ENCODE peak calls at places on chromosomes 2 and 18, in ten cellular contexts. One of them, this sample, is unnamed.

GRCh38 chr2:209495855-209496585 is 72.2 kb downstream of the MAP2 start:
- DNase-seq in MM.1S: no peak
- DNase-seq in glutamatergic neuron: no peak
- DNase-seq in esophagus squamous epithelium: no peak
- DNase-seq in tibial nerve: no peak
- DNase-seq in transverse colon: no peak
- DNase-seq in psoas muscle: no peak
- DNase-seq in dorsolateral prefrontal cortex: no peak
- DNase-seq in coronary artery: no peak
- DNase-seq in CD4-positive, alpha-beta T cell: no peak
- DNase-seq in this sample: no peak

GRCh38 chr18:39846277-39846676 is 2108.8 kb upstream of the PIK3C3 start:
- DNase-seq in MM.1S: no peak
- DNase-seq in glutamatergic neuron: peak; percentile 24
- DNase-seq in esophagus squamous epithelium: no peak
- DNase-seq in tibial nerve: no peak
- DNase-seq in transverse colon: no peak
- DNase-seq in psoas muscle: no peak
- DNase-seq in dorsolateral prefrontal cortex: no peak
- DNase-seq in coronary artery: no peak
- DNase-seq in CD4-positive, alpha-beta T cell: no peak
- DNase-seq in this sample: no peak

GRCh38 chr2:218878941-218879761 is 1.5 kb upstream of the WNT10A start:
- DNase-seq in MM.1S: peak; percentile 80
- DNase-seq in glutamatergic neuron: peak; percentile 64
- DNase-seq in esophagus squamous epithelium: no peak
- DNase-seq in tibial nerve: no peak
- DNase-seq in transverse colon: peak; percentile 59
- DNase-seq in psoas muscle: peak; percentile 33
- DNase-seq in dorsolateral prefrontal cortex: no peak
- DNase-seq in coronary artery: no peak
- DNase-seq in CD4-positive, alpha-beta T cell: no peak
- DNase-seq in this sample: no peak

GRCh38 chr2:20650880-20651730 is at the start of gene HS1BP3:
- DNase-seq in MM.1S: peak; percentile 89
- DNase-seq in glutamatergic neuron: peak; percentile 90
- DNase-seq in esophagus squamous epithelium: peak; percentile 44
- DNase-seq in tibial nerve: peak; percentile 74
- DNase-seq in transverse colon: peak; percentile 91
- DNase-seq in psoas muscle: peak; percentile 93
- DNase-seq in dorsolateral prefrontal cortex: peak; percentile 87
- DNase-seq in coronary artery: peak; percentile 88
- DNase-seq in CD4-positive, alpha-beta T cell: peak; percentile 79
- DNase-seq in this sample: peak; percentile 99

GRCh38 chr2:217800433-217801114 is 202.2 kb downstream of the TNS1 start:
- DNase-seq in MM.1S: no peak
- DNase-seq in glutamatergic neuron: no peak
- DNase-seq in esophagus squamous epithelium: no peak
- DNase-seq in tibial nerve: no peak
- DNase-seq in transverse colon: no peak
- DNase-seq in psoas muscle: peak; percentile 52
- DNase-seq in dorsolateral prefrontal cortex: no peak
- DNase-seq in coronary artery: peak; percentile 75
- DNase-seq in CD4-positive, alpha-beta T cell: no peak
- DNase-seq in this sample: no peak

GRCh38 chr2:129802290-129802689 is 177.2 kb upstream of the RAB6C start:
- DNase-seq in MM.1S: no peak
- DNase-seq in glutamatergic neuron: no peak
- DNase-seq in esophagus squamous epithelium: no peak
- DNase-seq in tibial nerve: no peak
- DNase-seq in transverse colon: no peak
- DNase-seq in psoas muscle: no peak
- DNase-seq in dorsolateral prefrontal cortex: no peak
- DNase-seq in coronary artery: peak; percentile 40
- DNase-seq in CD4-positive, alpha-beta T cell: no peak
- DNase-seq in this sample: no peak

GRCh38 chr2:236882931-236883330 is 202.8 kb upstream of the COPS8 start:
- DNase-seq in MM.1S: no peak
- DNase-seq in glutamatergic neuron: no peak
- DNase-seq in esophagus squamous epithelium: no peak
- DNase-seq in tibial nerve: no peak
- DNase-seq in transverse colon: no peak
- DNase-seq in psoas muscle: no peak
- DNase-seq in dorsolateral prefrontal cortex: no peak
- DNase-seq in coronary artery: no peak
- DNase-seq in CD4-positive, alpha-beta T cell: no peak
- DNase-seq in this sample: no peak

GRCh38 chr18:23585007-23585871 is 1.1 kb downstream of the NPC1 start:
- DNase-seq in MM.1S: peak; percentile 30
- DNase-seq in glutamatergic neuron: no peak
- DNase-seq in esophagus squamous epithelium: no peak
- DNase-seq in tibial nerve: no peak
- DNase-seq in transverse colon: peak; percentile 13
- DNase-seq in psoas muscle: no peak
- DNase-seq in dorsolateral prefrontal cortex: no peak
- DNase-seq in coronary artery: no peak
- DNase-seq in CD4-positive, alpha-beta T cell: no peak
- DNase-seq in this sample: peak; percentile 56

GRCh38 chr2:20609349-20609994 is 41.4 kb downstream of the HS1BP3 start:
- DNase-seq in MM.1S: no peak
- DNase-seq in glutamatergic neuron: peak; percentile 2
- DNase-seq in esophagus squamous epithelium: no peak
- DNase-seq in tibial nerve: peak; percentile 13
- DNase-seq in transverse colon: peak; percentile 42
- DNase-seq in psoas muscle: peak; percentile 64
- DNase-seq in dorsolateral prefrontal cortex: peak; percentile 24
- DNase-seq in coronary artery: peak; percentile 73
- DNase-seq in CD4-positive, alpha-beta T cell: no peak
- DNase-seq in this sample: no peak

GRCh38 chr2:20343128-20343527 is 7.5 kb downstream of the PUM2 start:
- DNase-seq in MM.1S: no peak
- DNase-seq in glutamatergic neuron: no peak
- DNase-seq in esophagus squamous epithelium: no peak
- DNase-seq in tibial nerve: no peak
- DNase-seq in transverse colon: no peak
- DNase-seq in psoas muscle: no peak
- DNase-seq in dorsolateral prefrontal cortex: no peak
- DNase-seq in coronary artery: no peak
- DNase-seq in CD4-positive, alpha-beta T cell: no peak
- DNase-seq in this sample: no peak

DNA sequence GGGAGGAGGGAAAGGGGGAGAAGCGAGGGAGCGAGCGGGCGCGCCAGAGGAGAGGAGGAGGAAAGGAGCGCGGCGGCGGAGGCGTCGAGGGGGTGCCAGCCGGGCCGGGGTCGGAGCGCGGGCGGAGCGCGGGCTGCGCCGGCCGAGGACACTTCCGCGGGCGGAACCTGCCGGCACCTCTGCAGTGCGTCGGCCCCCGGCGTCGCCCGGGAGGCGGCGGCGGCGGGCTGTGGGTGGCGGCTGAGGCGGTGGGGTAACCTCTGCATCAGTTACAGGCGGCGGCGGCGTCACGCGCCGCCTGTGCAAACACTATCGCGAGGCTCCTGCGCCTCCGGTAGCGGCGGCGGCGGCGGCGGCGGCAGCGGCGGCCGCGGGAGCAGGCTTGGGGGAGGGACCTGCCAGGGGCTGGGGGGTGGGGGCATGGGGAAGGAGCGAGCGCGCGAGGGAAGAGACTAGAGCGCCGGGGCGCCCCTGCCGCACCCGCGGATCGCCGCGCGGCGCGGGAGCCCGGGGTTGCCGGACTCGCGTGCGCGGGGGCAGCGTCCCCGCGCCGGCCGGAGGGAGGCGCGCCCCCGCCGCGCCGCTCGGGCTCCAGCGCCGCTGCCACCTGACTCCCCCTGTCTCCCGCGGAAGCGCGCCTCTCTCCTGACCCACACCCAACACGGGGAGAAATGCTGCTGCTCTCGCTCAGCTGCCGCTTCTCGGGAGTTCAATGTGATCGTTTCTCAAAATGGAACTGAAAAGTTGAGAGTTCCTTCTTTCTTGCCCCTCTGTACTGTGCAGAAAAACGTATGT is at the start of gene TLK1:
- DNase-seq in MM.1S: peak; percentile 78
- DNase-seq in glutamatergic neuron: peak; percentile 73
- DNase-seq in esophagus squamous epithelium: peak; percentile 7
- DNase-seq in tibial nerve: peak; percentile 40
- DNase-seq in transverse colon: peak; percentile 83
- DNase-seq in psoas muscle: peak; percentile 87
- DNase-seq in dorsolateral prefrontal cortex: peak; percentile 81
- DNase-seq in coronary artery: peak; percentile 80
- DNase-seq in CD4-positive, alpha-beta T cell: peak; percentile 63
- DNase-seq in this sample: peak; percentile 91
- TF ChIP-seq CTCF in MM.1S: no peak
- TF ChIP-seq CTCF in glutamatergic neuron: no peak
- TF ChIP-seq CTCF in esophagus squamous epithelium: no peak
- TF ChIP-seq CTCF in tibial nerve: no peak
- TF ChIP-seq CTCF in transverse colon: no peak
- TF ChIP-seq CTCF in psoas muscle: no peak
- TF ChIP-seq CTCF in dorsolateral prefrontal cortex: no peak
- TF ChIP-seq CTCF in coronary artery: no peak
- TF ChIP-seq CTCF in CD4-positive, alpha-beta T cell: no peak
- TF ChIP-seq CTCF in this sample: peak; percentile 10

GRCh38 chr2:237968048-237968862 is 1.4 kb downstream of the UBE2F start:
- DNase-seq in MM.1S: peak; percentile 89
- DNase-seq in glutamatergic neuron: no peak
- DNase-seq in esophagus squamous epithelium: peak; percentile 17
- DNase-seq in tibial nerve: no peak
- DNase-seq in transverse colon: peak; percentile 40
- DNase-seq in psoas muscle: no peak
- DNase-seq in dorsolateral prefrontal cortex: no peak
- DNase-seq in coronary artery: no peak
- DNase-seq in CD4-positive, alpha-beta T cell: peak; percentile 42
- DNase-seq in this sample: peak; percentile 87

GRCh38 chr2:237967463-237967871 is 653 bp downstream of the UBE2F start:
- DNase-seq in MM.1S: no peak
- DNase-seq in glutamatergic neuron: peak; percentile 45
- DNase-seq in esophagus squamous epithelium: no peak
- DNase-seq in tibial nerve: no peak
- DNase-seq in transverse colon: peak; percentile 27
- DNase-seq in psoas muscle: peak; percentile 71
- DNase-seq in dorsolateral prefrontal cortex: peak; percentile 17
- DNase-seq in coronary artery: no peak
- DNase-seq in CD4-positive, alpha-beta T cell: no peak
- DNase-seq in this sample: peak; percentile 58

GRCh38 chr2:237964578-237965404 is 2.0 kb upstream of the UBE2F start:
- DNase-seq in MM.1S: no peak
- DNase-seq in glutamatergic neuron: no peak
- DNase-seq in esophagus squamous epithelium: no peak
- DNase-seq in tibial nerve: no peak
- DNase-seq in transverse colon: peak; percentile 36
- DNase-seq in psoas muscle: no peak
- DNase-seq in dorsolateral prefrontal cortex: no peak
- DNase-seq in coronary artery: no peak
- DNase-seq in CD4-positive, alpha-beta T cell: no peak
- DNase-seq in this sample: no peak

GRCh38 chr2:237966250-237966564 is 607 bp upstream of the UBE2F start:
- DNase-seq in MM.1S: no peak
- DNase-seq in glutamatergic neuron: no peak
- DNase-seq in esophagus squamous epithelium: no peak
- DNase-seq in tibial nerve: no peak
- DNase-seq in transverse colon: no peak
- DNase-seq in psoas muscle: no peak
- DNase-seq in dorsolateral prefrontal cortex: no peak
- DNase-seq in coronary artery: no peak
- DNase-seq in CD4-positive, alpha-beta T cell: no peak
- DNase-seq in this sample: no peak

DNA sequence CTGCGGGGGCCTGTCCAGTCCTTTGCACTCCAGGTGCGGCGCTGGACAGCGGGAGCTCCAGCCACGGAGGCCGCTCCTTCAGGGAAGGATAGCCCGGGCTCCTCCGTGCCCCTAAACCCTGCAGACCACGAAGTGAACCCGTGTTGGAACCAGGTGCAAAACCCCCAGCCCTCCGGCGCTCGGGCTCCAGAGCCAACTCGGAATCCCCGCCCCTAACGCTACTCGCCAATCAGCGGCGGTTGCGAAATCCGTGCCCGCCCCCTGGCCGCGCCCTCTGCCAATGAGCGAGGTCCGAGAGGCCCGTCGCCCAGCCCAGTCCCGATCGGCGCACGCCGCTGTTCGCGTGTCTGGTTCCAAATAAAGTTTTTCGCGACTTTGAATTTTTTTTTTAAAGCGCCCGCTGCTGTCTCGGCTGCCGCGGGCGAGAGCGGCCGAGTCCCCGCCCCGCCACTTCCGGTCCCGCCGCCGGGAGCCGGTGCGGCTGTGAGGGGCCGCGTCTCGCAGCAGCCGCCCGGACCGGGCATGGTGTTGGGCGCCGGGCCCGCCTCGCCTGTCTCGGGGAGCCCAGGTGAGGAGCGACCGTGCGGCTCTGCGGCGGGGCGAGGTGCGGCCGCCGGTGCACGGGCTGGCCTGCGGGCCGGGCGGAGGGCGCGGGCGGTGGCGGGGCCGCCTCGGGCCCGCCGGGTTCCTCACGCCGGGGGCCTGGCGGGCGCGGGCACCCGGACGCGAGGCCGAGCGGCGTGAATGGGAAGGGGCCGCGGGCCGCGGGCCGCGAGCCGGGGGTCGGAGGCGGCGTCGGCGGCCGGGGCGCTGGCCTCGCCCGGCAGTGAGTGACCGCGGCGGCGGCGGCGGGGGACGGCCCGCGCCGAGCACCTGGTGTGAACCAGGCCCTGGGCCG is at the start of gene UBE2F:
- DNase-seq in MM.1S: peak; percentile 98
- DNase-seq in glutamatergic neuron: peak; percentile 99
- DNase-seq in esophagus squamous epithelium: peak; percentile 83
- DNase-seq in tibial nerve: peak; percentile 96
- DNase-seq in transverse colon: peak; percentile 98
- DNase-seq in psoas muscle: peak; percentile 99
- DNase-seq in dorsolateral prefrontal cortex: peak; percentile 98
- DNase-seq in coronary artery: peak; percentile 97
- DNase-seq in CD4-positive, alpha-beta T cell: peak; percentile 95
- DNase-seq in this sample: peak; percentile 99
- TF ChIP-seq CTCF in MM.1S: no peak
- TF ChIP-seq CTCF in glutamatergic neuron: no peak
- TF ChIP-seq CTCF in esophagus squamous epithelium: no peak
- TF ChIP-seq CTCF in tibial nerve: peak; percentile 27
- TF ChIP-seq CTCF in transverse colon: no peak
- TF ChIP-seq CTCF in psoas muscle: no peak
- TF ChIP-seq CTCF in dorsolateral prefrontal cortex: peak; percentile 31
- TF ChIP-seq CTCF in coronary artery: no peak
- TF ChIP-seq CTCF in CD4-positive, alpha-beta T cell: no peak
- TF ChIP-seq CTCF in this sample: no peak

GRCh38 chr2:177582000-177582399 is 189.4 kb downstream of the AGPS start:
- DNase-seq in MM.1S: no peak
- DNase-seq in glutamatergic neuron: no peak
- DNase-seq in esophagus squamous epithelium: no peak
- DNase-seq in tibial nerve: no peak
- DNase-seq in transverse colon: no peak
- DNase-seq in psoas muscle: no peak
- DNase-seq in dorsolateral prefrontal cortex: no peak
- DNase-seq in coronary artery: no peak
- DNase-seq in CD4-positive, alpha-beta T cell: no peak
- DNase-seq in this sample: no peak
- TF ChIP-seq CTCF in MM.1S: no peak
- TF ChIP-seq CTCF in glutamatergic neuron: no peak
- TF ChIP-seq CTCF in esophagus squamous epithelium: no peak
- TF ChIP-seq CTCF in tibial nerve: no peak
- TF ChIP-seq CTCF in transverse colon: no peak
- TF ChIP-seq CTCF in psoas muscle: no peak
- TF ChIP-seq CTCF in dorsolateral prefrontal cortex: no peak
- TF ChIP-seq CTCF in coronary artery: no peak
- TF ChIP-seq CTCF in CD4-positive, alpha-beta T cell: no peak
- TF ChIP-seq CTCF in this sample: no peak

GRCh38 chr18:32469190-32469611 is 1.5 kb downstream of the GAREM1 start:
- DNase-seq in MM.1S: peak; percentile 58
- DNase-seq in glutamatergic neuron: peak; percentile 32
- DNase-seq in esophagus squamous epithelium: no peak
- DNase-seq in tibial nerve: no peak
- DNase-seq in transverse colon: peak; percentile 41
- DNase-seq in psoas muscle: peak; percentile 62
- DNase-seq in dorsolateral prefrontal cortex: peak; percentile 36
- DNase-seq in coronary artery: peak; percentile 74
- DNase-seq in CD4-positive, alpha-beta T cell: no peak
- DNase-seq in this sample: peak; percentile 26
- TF ChIP-seq CTCF in MM.1S: peak; percentile 39
- TF ChIP-seq CTCF in glutamatergic neuron: no peak
- TF ChIP-seq CTCF in esophagus squamous epithelium: no peak
- TF ChIP-seq CTCF in tibial nerve: peak; percentile 29
- TF ChIP-seq CTCF in transverse colon: no peak
- TF ChIP-seq CTCF in psoas muscle: peak; percentile 40
- TF ChIP-seq CTCF in dorsolateral prefrontal cortex: no peak
- TF ChIP-seq CTCF in coronary artery: peak; percentile 41
- TF ChIP-seq CTCF in CD4-positive, alpha-beta T cell: no peak
- TF ChIP-seq CTCF in this sample: no peak